ENCODE peak calls at places on chromosomes 11 and 22, in six cellular contexts. One of them, this sample, is unnamed.

GRCh38 chr22:44889233-44889878 is 120.4 kb downstream of the PHF21B start:
- DNase-seq in ovary: no peak
- DNase-seq in adrenal gland: no peak
- DNase-seq in cardiac muscle cell: no peak
- DNase-seq in left ventricle myocardium inferior: no peak
- DNase-seq in RWPE2: no peak
- DNase-seq in this sample: no peak

GRCh38 chr11:26344647-26345046 is 12.7 kb downstream of the ANO3 start:
- DNase-seq in ovary: no peak
- DNase-seq in cardiac muscle cell: peak; percentile 52
- DNase-seq in adrenal gland: no peak
- DNase-seq in left ventricle myocardium inferior: no peak
- DNase-seq in RWPE2: no peak
- DNase-seq in this sample: no peak

GRCh38 chr11:44566559-44566949 is 1.1 kb downstream of the CD82 start:
- DNase-seq in adrenal gland: no peak
- DNase-seq in ovary: no peak
- DNase-seq in RWPE2: no peak
- DNase-seq in left ventricle myocardium inferior: no peak
- DNase-seq in cardiac muscle cell: no peak
- DNase-seq in this sample: no peak

GRCh38 chr22:37501176-37501609 is 15.0 kb upstream of the MFNG start:
- DNase-seq in cardiac muscle cell: peak; percentile 38
- DNase-seq in RWPE2: no peak
- DNase-seq in adrenal gland: no peak
- DNase-seq in left ventricle myocardium inferior: peak; percentile 77
- DNase-seq in ovary: peak; percentile 62
- DNase-seq in this sample: peak; percentile 46

GRCh38 chr22:33919591-33920501 is at the start of gene LARGE1:
- DNase-seq in ovary: peak; percentile 65
- DNase-seq in adrenal gland: peak; percentile 43
- DNase-seq in RWPE2: no peak
- DNase-seq in left ventricle myocardium inferior: peak; percentile 37
- DNase-seq in cardiac muscle cell: peak; percentile 47
- DNase-seq in this sample: peak; percentile 57

GRCh38 chr11:86182976-86183584 is 61.5 kb upstream of the EED start:
- DNase-seq in cardiac muscle cell: no peak
- DNase-seq in RWPE2: peak; percentile 92
- DNase-seq in ovary: no peak
- DNase-seq in adrenal gland: no peak
- DNase-seq in left ventricle myocardium inferior: no peak
- DNase-seq in this sample: no peak

GRCh38 chr11:14386895-14387480 is 28.0 kb upstream of the RRAS2 start:
- DNase-seq in left ventricle myocardium inferior: peak; percentile 22
- DNase-seq in ovary: peak; percentile 25
- DNase-seq in adrenal gland: peak; percentile 29
- DNase-seq in cardiac muscle cell: peak; percentile 90
- DNase-seq in RWPE2: no peak
- DNase-seq in this sample: no peak

GRCh38 chr11:100827934-100828661 is 141.0 kb downstream of the ARHGAP42 start:
- DNase-seq in adrenal gland: no peak
- DNase-seq in left ventricle myocardium inferior: no peak
- DNase-seq in RWPE2: no peak
- DNase-seq in cardiac muscle cell: peak; percentile 46
- DNase-seq in ovary: no peak
- DNase-seq in this sample: peak; percentile 19

GRCh38 chr11:13962562-13963168 is at the start of gene SPON1:
- DNase-seq in adrenal gland: peak; percentile 38
- DNase-seq in cardiac muscle cell: peak; percentile 59
- DNase-seq in RWPE2: no peak
- DNase-seq in left ventricle myocardium inferior: peak; percentile 46
- DNase-seq in ovary: peak; percentile 74
- DNase-seq in this sample: peak; percentile 34

GRCh38 chr11:67045314-67045713 is 11.3 kb upstream of the RHOD start:
- DNase-seq in cardiac muscle cell: peak; percentile 74
- DNase-seq in left ventricle myocardium inferior: no peak
- DNase-seq in RWPE2: peak; percentile 88
- DNase-seq in ovary: no peak
- DNase-seq in adrenal gland: peak; percentile 78
- DNase-seq in this sample: no peak

GRCh38 chr11:62786318-62787004 is 741 bp upstream of the TMEM179B start:
- DNase-seq in left ventricle myocardium inferior: peak; percentile 91
- DNase-seq in ovary: peak; percentile 89
- DNase-seq in RWPE2: peak; percentile 80
- DNase-seq in cardiac muscle cell: peak; percentile 85
- DNase-seq in adrenal gland: peak; percentile 93
- DNase-seq in this sample: peak; percentile 90

GRCh38 chr11:61295596-61295926 is 445 bp upstream of the VWCE start:
- DNase-seq in RWPE2: no peak
- DNase-seq in adrenal gland: peak; percentile 38
- DNase-seq in cardiac muscle cell: no peak
- DNase-seq in left ventricle myocardium inferior: no peak
- DNase-seq in ovary: no peak
- DNase-seq in this sample: peak; percentile 9

GRCh38 chr22:25057013-25057881 is 104.7 kb downstream of the KIAA1671 start:
- DNase-seq in left ventricle myocardium inferior: peak; percentile 58
- DNase-seq in RWPE2: no peak
- DNase-seq in ovary: peak; percentile 79
- DNase-seq in cardiac muscle cell: peak; percentile 49
- DNase-seq in adrenal gland: peak; percentile 82
- DNase-seq in this sample: peak; percentile 83

GRCh38 chr11:62713343-62713742 is 5.9 kb downstream of the GNG3 start:
- DNase-seq in RWPE2: no peak
- DNase-seq in adrenal gland: peak; percentile 78
- DNase-seq in ovary: no peak
- DNase-seq in cardiac muscle cell: no peak
- DNase-seq in left ventricle myocardium inferior: no peak
- DNase-seq in this sample: peak; percentile 83

GRCh38 chr11:13776134-13776815 is 107.8 kb downstream of the FAR1 start:
- DNase-seq in cardiac muscle cell: no peak
- DNase-seq in left ventricle myocardium inferior: no peak
- DNase-seq in adrenal gland: no peak
- DNase-seq in ovary: no peak
- DNase-seq in RWPE2: no peak
- DNase-seq in this sample: no peak

GRCh38 chr11:35235944-35236666 is 97.1 kb downstream of the CD44 start:
- DNase-seq in RWPE2: peak; percentile 66
- DNase-seq in cardiac muscle cell: no peak
- DNase-seq in ovary: no peak
- DNase-seq in left ventricle myocardium inferior: no peak
- DNase-seq in adrenal gland: no peak
- DNase-seq in this sample: peak; percentile 94

GRCh38 chr11:119486691-119487259 is 63.8 kb upstream of the THY1 start:
- DNase-seq in cardiac muscle cell: no peak
- DNase-seq in left ventricle myocardium inferior: no peak
- DNase-seq in ovary: no peak
- DNase-seq in adrenal gland: peak; percentile 20
- DNase-seq in RWPE2: peak; percentile 29
- DNase-seq in this sample: no peak

GRCh38 chr11:8649361-8649760 is 33.1 kb downstream of the TRIM66 start:
- DNase-seq in adrenal gland: no peak
- DNase-seq in RWPE2: no peak
- DNase-seq in left ventricle myocardium inferior: no peak
- DNase-seq in cardiac muscle cell: peak; percentile 43
- DNase-seq in ovary: no peak
- DNase-seq in this sample: no peak

GRCh38 chr11:1049071-1049405 is 12.5 kb upstream of the MUC6 start:
- DNase-seq in ovary: no peak
- DNase-seq in adrenal gland: no peak
- DNase-seq in left ventricle myocardium inferior: no peak
- DNase-seq in cardiac muscle cell: no peak
- DNase-seq in RWPE2: no peak
- DNase-seq in this sample: no peak

DNA sequence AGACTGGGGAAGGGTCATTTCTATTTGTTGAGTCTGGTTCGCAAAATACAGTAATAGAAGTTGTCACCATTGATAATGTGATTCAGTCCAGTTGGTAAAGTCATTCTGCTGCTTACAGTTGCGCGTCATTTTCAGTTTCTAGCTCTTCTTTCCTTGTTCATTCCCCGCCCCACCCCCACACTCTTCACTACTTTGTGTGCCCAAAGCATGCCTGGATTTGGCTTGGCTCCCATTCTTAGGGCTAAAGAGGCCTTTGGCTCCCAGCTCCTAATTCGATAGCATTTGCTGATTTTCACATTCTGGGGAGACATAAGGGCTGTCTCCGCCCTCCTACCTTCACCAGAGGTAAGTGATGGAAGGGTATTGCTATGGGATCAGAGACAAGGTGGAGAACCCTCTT is 43.0 kb downstream of the CECR2 start:
- DNase-seq in adrenal gland: no peak
- DNase-seq in ovary: no peak
- DNase-seq in left ventricle myocardium inferior: no peak
- DNase-seq in cardiac muscle cell: no peak
- DNase-seq in RWPE2: no peak
- DNase-seq in this sample: no peak
- H3K27ac ChIP-seq in adrenal gland: no peak overlapping the region
- H3K27ac ChIP-seq in ovary: no peak overlapping the region
- H3K27ac ChIP-seq in left ventricle myocardium inferior: no peak overlapping the region
- H3K27ac ChIP-seq in cardiac muscle cell: peak overlapping the region; percentile 73
- H3K27ac ChIP-seq in RWPE2: no peak overlapping the region
- H3K27ac ChIP-seq in this sample: no peak overlapping the region

GRCh38 chr11:94632356-94632755 is 65.2 kb downstream of the PIWIL4 start:
- DNase-seq in adrenal gland: no peak
- DNase-seq in RWPE2: no peak
- DNase-seq in ovary: no peak
- DNase-seq in left ventricle myocardium inferior: no peak
- DNase-seq in cardiac muscle cell: no peak
- DNase-seq in this sample: no peak

GRCh38 chr11:94638902-94639373 is 71.8 kb downstream of the PIWIL4 start:
- DNase-seq in left ventricle myocardium inferior: no peak
- DNase-seq in adrenal gland: no peak
- DNase-seq in ovary: no peak
- DNase-seq in cardiac muscle cell: peak; percentile 66
- DNase-seq in RWPE2: no peak
- DNase-seq in this sample: no peak

GRCh38 chr11:94636388-94636787 is 69.2 kb downstream of the PIWIL4 start:
- DNase-seq in cardiac muscle cell: no peak
- DNase-seq in ovary: no peak
- DNase-seq in RWPE2: no peak
- DNase-seq in adrenal gland: no peak
- DNase-seq in left ventricle myocardium inferior: no peak
- DNase-seq in this sample: no peak

GRCh38 chr11:94638278-94638901 is 71.2 kb downstream of the PIWIL4 start:
- DNase-seq in cardiac muscle cell: peak; percentile 7
- DNase-seq in ovary: no peak
- DNase-seq in left ventricle myocardium inferior: no peak
- DNase-seq in RWPE2: no peak
- DNase-seq in adrenal gland: no peak
- DNase-seq in this sample: no peak

GRCh38 chr11:94635072-94635471 is 67.9 kb downstream of the PIWIL4 start:
- DNase-seq in left ventricle myocardium inferior: no peak
- DNase-seq in RWPE2: no peak
- DNase-seq in adrenal gland: no peak
- DNase-seq in ovary: no peak
- DNase-seq in cardiac muscle cell: no peak
- DNase-seq in this sample: no peak
- H3K4me1 ChIP-seq in left ventricle myocardium inferior: peaks cover 14% of the 10 kb centered on the region
- H3K4me1 ChIP-seq in RWPE2: peaks cover 5% of the 10 kb centered on the region
- H3K4me1 ChIP-seq in adrenal gland: peaks cover 18% of the 10 kb centered on the region
- H3K4me1 ChIP-seq in ovary: no peaks in the 10 kb centered on the region
- H3K4me1 ChIP-seq in cardiac muscle cell: no peaks in the 10 kb centered on the region
- H3K4me1 ChIP-seq in this sample: no peaks in the 10 kb centered on the region

GRCh38 chr11:47518212-47518959 is 34.5 kb downstream of the CELF1 start:
- DNase-seq in ovary: no peak
- DNase-seq in left ventricle myocardium inferior: no peak
- DNase-seq in RWPE2: no peak
- DNase-seq in cardiac muscle cell: no peak
- DNase-seq in adrenal gland: no peak
- DNase-seq in this sample: no peak

GRCh38 chr11:47524200-47524874 is 28.6 kb downstream of the CELF1 start:
- DNase-seq in RWPE2: no peak
- DNase-seq in adrenal gland: no peak
- DNase-seq in cardiac muscle cell: no peak
- DNase-seq in left ventricle myocardium inferior: peak; percentile 37
- DNase-seq in ovary: no peak
- DNase-seq in this sample: peak; percentile 29

GRCh38 chr11:47527186-47527585 is 25.7 kb downstream of the CELF1 start:
- DNase-seq in RWPE2: no peak
- DNase-seq in left ventricle myocardium inferior: no peak
- DNase-seq in adrenal gland: no peak
- DNase-seq in ovary: no peak
- DNase-seq in cardiac muscle cell: no peak
- DNase-seq in this sample: no peak

DNA sequence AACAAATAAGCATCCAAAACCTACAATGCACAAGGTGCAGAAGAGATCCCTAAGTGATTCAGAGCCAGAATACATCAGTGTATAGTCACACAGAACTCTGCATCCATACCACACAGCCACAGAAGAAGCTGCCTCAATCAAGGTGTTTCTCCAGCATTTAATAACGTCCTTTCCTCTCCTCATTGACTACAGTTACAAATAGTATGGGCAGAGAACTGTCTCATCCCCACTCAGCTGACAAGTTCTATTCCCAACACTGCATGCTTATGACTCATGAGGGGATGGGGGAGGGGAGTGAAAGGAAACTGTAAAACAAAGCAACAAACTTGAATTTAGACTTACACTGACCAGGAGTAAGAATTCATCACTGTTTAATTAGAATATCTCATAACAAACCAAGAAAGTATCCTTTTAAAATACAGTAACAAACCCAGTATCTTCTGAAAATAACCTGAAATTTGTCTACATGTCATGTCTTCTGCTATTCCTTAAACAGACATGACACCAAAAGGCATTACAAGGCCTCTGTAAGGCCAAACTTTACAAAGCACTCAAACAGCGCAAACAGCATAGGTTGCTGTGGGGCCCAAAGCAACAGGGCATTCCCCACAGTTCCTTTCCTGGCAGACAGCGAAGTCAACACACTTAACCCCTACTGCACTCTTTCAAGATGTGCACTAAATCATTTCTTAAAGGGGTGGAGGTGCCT is 29.3 kb downstream of the CELF1 start:
- DNase-seq in RWPE2: no peak
- DNase-seq in ovary: no peak
- DNase-seq in left ventricle myocardium inferior: no peak
- DNase-seq in cardiac muscle cell: peak; percentile 82
- DNase-seq in adrenal gland: peak; percentile 69
- DNase-seq in this sample: peak; percentile 25
- H3K4me3 ChIP-seq in RWPE2: no peak overlapping the region
- H3K4me3 ChIP-seq in ovary: no peak overlapping the region
- H3K4me3 ChIP-seq in left ventricle myocardium inferior: peak overlapping the region; percentile 56
- H3K4me3 ChIP-seq in cardiac muscle cell: peak overlapping the region; percentile 29
- H3K4me3 ChIP-seq in adrenal gland: no peak overlapping the region
- H3K4me3 ChIP-seq in this sample: no peak overlapping the region

DNA sequence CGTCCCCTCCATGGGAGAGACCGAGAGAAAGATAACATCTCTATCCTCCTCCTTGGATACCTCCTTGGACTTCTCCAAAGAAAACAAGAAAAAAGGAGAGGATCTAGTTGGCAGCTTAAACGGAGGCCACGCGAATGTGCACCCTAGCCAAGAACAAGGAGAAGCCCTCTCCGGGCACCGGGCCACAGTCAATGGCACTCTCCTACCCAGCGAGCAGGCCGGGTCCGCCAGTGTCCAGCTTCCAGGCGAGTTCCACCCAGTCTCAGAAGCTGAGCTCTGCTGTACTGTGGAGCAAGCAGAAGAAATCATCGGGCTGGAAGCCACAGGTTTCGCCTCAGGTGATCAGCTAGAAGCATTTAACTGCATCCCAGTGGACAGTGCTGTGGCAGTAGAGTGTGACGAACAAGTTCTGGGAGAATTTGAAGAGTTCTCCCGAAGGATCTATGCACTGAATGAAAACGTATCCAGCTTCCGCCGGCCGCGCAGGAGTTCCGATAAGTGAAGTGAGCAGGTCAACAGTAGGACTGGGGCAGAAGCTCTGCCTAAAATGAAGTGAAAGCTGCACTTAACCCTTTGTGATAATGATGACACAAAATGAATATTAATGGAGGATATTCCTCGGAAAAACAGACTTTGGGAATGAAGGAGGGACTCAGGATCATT is 65.3 kb downstream of the WNT11 start:
- DNase-seq in cardiac muscle cell: no peak
- DNase-seq in left ventricle myocardium inferior: peak; percentile 57
- DNase-seq in RWPE2: no peak
- DNase-seq in ovary: no peak
- DNase-seq in adrenal gland: no peak
- DNase-seq in this sample: no peak
- H3K27ac ChIP-seq in cardiac muscle cell: no peak overlapping the region
- H3K27ac ChIP-seq in left ventricle myocardium inferior: peak overlapping the region; percentile 17
- H3K27ac ChIP-seq in RWPE2: no peak overlapping the region
- H3K27ac ChIP-seq in ovary: no peak overlapping the region
- H3K27ac ChIP-seq in adrenal gland: no peak overlapping the region
- H3K27ac ChIP-seq in this sample: no peak overlapping the region

This sample was measured in body of pancreas.